ENCODE peak calls at places on chromosomes 1 and 21, in six cellular contexts. L, H, W, Y, P and R are unnamed samples. For H3K4me1, the result is how much of the 10 kb centered on the place peaks cover.

GRCh38 chr1:155970531-155971167 is 7.7 kb downstream of the ARHGEF2 start:
- DNase-seq in L (peak), H (peak), W (no peak), Y (peak), P (no peak), R (peak)

GRCh38 chr1:162687870-162688269 is 55.6 kb downstream of the DDR2 start:
- DNase-seq in L (no peak), H (no peak), W (no peak), Y (no peak), P (no peak), R (no peak)

GRCh38 chr1:221991221-221991620 is 249.3 kb upstream of the DUSP10 start:
- DNase-seq in L (no peak), H (peak), W (no peak), Y (no peak), P (no peak), R (no peak)

GRCh38 chr1:89087241-89087640 is 22.2 kb upstream of the GBP1 start:
- DNase-seq in L (no peak), H (no peak), W (no peak), Y (peak), P (no peak), R (no peak)

GRCh38 chr1:183070923-183071618 is 47.9 kb downstream of the LAMC1 start:
- DNase-seq in L (no peak), H (peak), W (no peak), Y (peak), P (no peak), R (no peak)

GRCh38 chr1:163692266-163692665 is 370.5 kb downstream of the NUF2 start:
- DNase-seq in L (no peak), H (no peak), W (no peak), Y (no peak), P (no peak), R (no peak)

GRCh38 chr1:119504831-119505230 is 2.2 kb upstream of the HSD3B1 start:
- DNase-seq in L (no peak), H (no peak), W (no peak), Y (no peak), P (no peak), R (no peak)

GRCh38 chr1:9127395-9128160 is 1.3 kb downstream of the GPR157 start:
- DNase-seq in L (peak), H (no peak), W (no peak), Y (no peak), P (no peak), R (no peak)

GRCh38 chr1:201104141-201104540 is 8.1 kb downstream of the CACNA1S start:
- DNase-seq in L (no peak), H (no peak), W (no peak), Y (peak), P (no peak), R (no peak)

GRCh38 chr1:58841455-58841854 is 57.6 kb upstream of the JUN start:
- DNase-seq in L (no peak), H (no peak), W (peak), Y (peak), P (no peak), R (peak)

GRCh38 chr1:174982971-174983689 is 16.6 kb upstream of the CACYBP start:
- DNase-seq in L (no peak), H (peak), W (peak), Y (peak), P (peak), R (peak)

GRCh38 chr1:145706282-145706681 is 886 bp downstream of the PDZK1 start:
- DNase-seq in L (no peak), H (peak), W (peak), Y (no peak), P (no peak), R (no peak)

GRCh38 chr1:232925421-232926202 is 24.8 kb upstream of the NTPCR start:
- DNase-seq in L (no peak), H (no peak), W (no peak), Y (no peak), P (no peak), R (no peak)

GRCh38 chr1:167849656-167850055 is 64.3 kb downstream of the ADCY10 start:
- DNase-seq in L (no peak), H (no peak), W (no peak), Y (no peak), P (no peak), R (no peak)

GRCh38 chr21:21605502-21605901 is 607.3 kb downstream of the NCAM2 start:
- DNase-seq in L (no peak), H (no peak), W (no peak), Y (no peak), P (no peak), R (no peak)
- H3K4me1 ChIP-seq in L (under half), H (under half), W (under half), Y (under half), P (under half), R (under half)

GRCh38 chr1:226735576-226735975 is 3.5 kb downstream of the ITPKB start:
- DNase-seq in L (no peak), H (no peak), W (no peak), Y (no peak), P (no peak), R (no peak)
- H3K4me1 ChIP-seq in L (under half), H (under half), W (under half), Y (under half), P (under half), R (under half)

GRCh38 chr1:38037481-38037939 is 9.1 kb downstream of the POU3F1 start:
- DNase-seq in L (no peak), H (no peak), W (no peak), Y (no peak), P (peak), R (no peak)
- H3K4me1 ChIP-seq in L (under half), H (under half), W (under half), Y (under half), P (under half), R (under half)

GRCh38 chr21:44296103-44296519 is 3.7 kb upstream of the PFKL start:
- DNase-seq in L (no peak), H (no peak), W (no peak), Y (no peak), P (no peak), R (no peak)
- H3K4me1 ChIP-seq in L (under half), H (under half), W (under half), Y (under half), P (under half), R (under half)

GRCh38 chr1:61427516-61427915 is 297.4 kb downstream of the TM2D1 start:
- DNase-seq in L (no peak), H (no peak), W (no peak), Y (no peak), P (no peak), R (no peak)

GRCh38 chr1:61424382-61424781 is 300.6 kb downstream of the TM2D1 start:
- DNase-seq in L (no peak), H (no peak), W (no peak), Y (no peak), P (no peak), R (no peak)

GRCh38 chr1:61428146-61428545 is 296.8 kb downstream of the TM2D1 start:
- DNase-seq in L (no peak), H (no peak), W (no peak), Y (no peak), P (no peak), R (no peak)

GRCh38 chr1:61426254-61426653 is 298.7 kb downstream of the TM2D1 start:
- DNase-seq in L (no peak), H (no peak), W (no peak), Y (no peak), P (no peak), R (no peak)

DNA sequence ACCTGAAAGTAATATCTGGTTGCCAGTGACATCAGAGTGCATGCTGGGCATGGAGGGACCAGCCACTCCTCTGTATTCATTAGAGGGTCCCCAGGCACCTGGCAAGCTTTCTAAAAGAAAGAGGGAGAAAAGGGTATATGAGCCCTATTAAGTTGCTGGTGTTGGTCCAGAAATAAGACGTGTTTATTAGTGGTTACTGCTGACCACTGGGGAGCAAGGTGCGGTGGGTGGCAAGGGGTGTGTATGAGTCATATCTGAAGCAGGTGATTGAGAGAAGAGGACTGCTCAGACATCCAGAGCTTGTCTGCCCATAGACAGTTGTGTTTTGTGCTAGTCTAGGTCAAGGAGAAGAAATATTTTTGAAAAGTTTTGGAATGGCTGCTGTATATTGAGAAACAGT is 298.1 kb downstream of the TM2D1 start:
- DNase-seq in L (no peak), H (no peak), W (no peak), Y (no peak), P (no peak), R (no peak)
- H3K4me1 ChIP-seq in L (under half), H (under half), W (under half), Y (under half), P (under half), R (under half)

GRCh38 chr1:116556289-116557006 is 14.4 kb downstream of the CD58 start:
- DNase-seq in L (peak), H (peak), W (peak), Y (no peak), P (no peak), R (peak)

GRCh38 chr1:116557323-116557878 is 13.4 kb downstream of the CD58 start:
- DNase-seq in L (no peak), H (no peak), W (no peak), Y (no peak), P (no peak), R (no peak)

GRCh38 chr1:116559304-116559761 is 11.5 kb downstream of the CD58 start:
- DNase-seq in L (no peak), H (no peak), W (no peak), Y (no peak), P (no peak), R (no peak)

GRCh38 chr1:116560704-116561490 is 9.9 kb downstream of the CD58 start:
- DNase-seq in L (no peak), H (no peak), W (no peak), Y (no peak), P (no peak), R (no peak)

GRCh38 chr1:116558140-116558549 is 12.7 kb downstream of the CD58 start:
- DNase-seq in L (no peak), H (no peak), W (no peak), Y (no peak), P (no peak), R (no peak)
- H3K4me1 ChIP-seq in L (under half), H (under half), W (under half), Y (under half), P (under half), R (under half)

DNA sequence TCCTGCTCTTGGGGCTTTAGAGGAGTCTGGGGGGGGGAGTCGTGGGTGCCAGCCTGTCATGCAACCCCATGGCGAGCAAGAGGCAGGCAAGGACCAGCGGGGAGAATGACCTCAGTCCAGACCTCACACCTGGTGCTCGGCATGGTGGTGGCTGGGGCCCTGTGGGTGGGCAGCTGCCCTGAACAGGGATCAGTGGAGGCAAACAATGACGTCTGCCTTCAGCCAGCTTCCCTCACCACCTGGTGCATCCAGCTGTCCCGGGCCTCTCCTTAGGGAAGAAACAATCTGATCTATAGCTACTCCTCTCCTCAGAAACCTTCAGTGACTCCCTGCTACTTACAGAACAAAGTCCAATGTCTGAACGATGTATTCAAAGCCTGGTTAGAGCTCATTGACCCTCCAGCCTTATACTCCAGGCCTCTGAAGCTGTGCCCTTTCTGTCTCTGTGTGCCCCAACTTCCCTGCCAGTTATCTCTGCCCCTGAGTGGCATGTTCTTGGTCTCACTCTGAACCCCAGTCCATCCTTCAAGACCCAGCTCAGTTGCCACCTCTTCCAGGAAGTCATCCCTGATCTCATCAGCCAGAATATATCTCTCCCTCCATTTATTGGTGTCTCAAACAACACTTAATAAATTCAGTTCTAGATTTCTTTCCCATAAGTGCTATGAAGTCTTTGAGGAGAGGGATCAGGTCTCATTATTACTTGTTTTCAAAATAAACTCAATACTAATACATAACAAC is 6.6 kb downstream of the PADI2 start:
- DNase-seq in L (no peak), H (no peak), W (no peak), Y (no peak), P (no peak), R (no peak)
- H3K4me1 ChIP-seq in L (under half), H (under half), W (under half), Y (under half), P (under half), R (under half)